ENCODE peak calls at places on chromosomes 7 and 10, in eight cellular contexts. B is neuronal stem cell; M is kidney tubule cell; Z is endothelial cell; G is activated T-cell treated with anti-CD3 and anti-CD28 coated beads, Interleukin-2, amount 50 U/mL, for 48 hours; X is cardiac muscle cell; A is renal cortical epithelial cell; T is T-helper 17 cell. H is an unnamed sample.
A peak's percentile ranks its signal among the peaks of the same experiment; 100 is the strongest.

GRCh38 chr7:50304158-50304910 is at the start of gene IKZF1:
- DNase-seq in B (no peak), M (peak; percentile 27), Z (peak; percentile 53), G (peak; percentile 82), X (peak; percentile 45), A (no peak), T (peak; percentile 40), H (peak; percentile 27)

GRCh38 chr7:1505731-1506550 is 1.8 kb upstream of the INTS1 start:
- DNase-seq in B (no peak), M (peak; percentile 20), Z (no peak), G (peak; percentile 48), X (no peak), A (peak; percentile 3), T (no peak), H (peak; percentile 29)

GRCh38 chr10:17236468-17236886 is 8.4 kb downstream of the VIM start:
- DNase-seq in B (no peak), M (no peak), Z (no peak), G (no peak), X (no peak), A (no peak), T (no peak), H (no peak)

GRCh38 chr7:151679073-151679708 is 159.5 kb upstream of the RHEB start:
- DNase-seq in B (no peak), M (no peak), Z (no peak), G (no peak), X (no peak), A (no peak), T (no peak), H (no peak)

GRCh38 chr10:25017247-25017590 is 807 bp downstream of the THNSL1 start:
- DNase-seq in B (no peak), M (no peak), Z (peak; percentile 11), G (no peak), X (peak; percentile 23), A (no peak), T (no peak), H (no peak)

GRCh38 chr10:129892571-129893045 is 71.5 kb downstream of the EBF3 start:
- DNase-seq in B (no peak), M (no peak), Z (no peak), G (no peak), X (no peak), A (no peak), T (no peak), H (peak; percentile 50)

GRCh38 chr10:110901954-110902819 is 16.8 kb downstream of the BBIP1 start:
- DNase-seq in B (no peak), M (peak; percentile 52), Z (no peak), G (peak; percentile 46), X (no peak), A (peak; percentile 90), T (no peak), H (no peak)

GRCh38 chr7:108650487-108650886 is 80.8 kb downstream of the DNAJB9 start:
- DNase-seq in B (no peak), M (no peak), Z (no peak), G (no peak), X (no peak), A (no peak), T (no peak), H (no peak)

GRCh38 chr7:1953199-1954190 is 279.2 kb downstream of the MAD1L1 start:
- DNase-seq in B (no peak), M (no peak), Z (no peak), G (no peak), X (no peak), A (no peak), T (no peak), H (no peak)

GRCh38 chr7:32108651-32109050 is 38.4 kb upstream of the PDE1C start:
- DNase-seq in B (no peak), M (no peak), Z (no peak), G (no peak), X (no peak), A (no peak), T (no peak), H (no peak)

GRCh38 chr7:47543056-47543455 is 38.9 kb downstream of the TNS3 start:
- DNase-seq in B (no peak), M (no peak), Z (no peak), G (no peak), X (no peak), A (no peak), T (no peak), H (no peak)

GRCh38 chr7:45661302-45661995 is 87.3 kb downstream of the ADCY1 start:
- DNase-seq in B (no peak), M (no peak), Z (no peak), G (no peak), X (no peak), A (no peak), T (no peak), H (no peak)

GRCh38 chr7:106372121-106372520 is 87.3 kb upstream of the NAMPT start:
- DNase-seq in B (no peak), M (peak; percentile 40), Z (no peak), G (no peak), X (no peak), A (peak; percentile 44), T (no peak), H (no peak)

GRCh38 chr7:149883452-149883861 is 9.7 kb downstream of the ATP6V0E2 start:
- DNase-seq in B (peak; percentile 49), M (peak; percentile 68), Z (peak; percentile 67), G (peak; percentile 67), X (peak; percentile 70), A (peak; percentile 26), T (no peak), H (peak; percentile 63)

GRCh38 chr7:44489955-44490350 is 505 bp downstream of the NUDCD3 start:
- DNase-seq in B (no peak), M (peak; percentile 48), Z (no peak), G (no peak), X (no peak), A (no peak), T (no peak), H (no peak)

GRCh38 chr7:130872756-130873448 is 138.9 kb upstream of the KLF14 start:
- DNase-seq in B (no peak), M (peak; percentile 34), Z (no peak), G (no peak), X (no peak), A (no peak), T (no peak), H (no peak)

GRCh38 chr10:23499317-23499716 is 60.4 kb downstream of the OTUD1 start:
- DNase-seq in B (no peak), M (no peak), Z (no peak), G (no peak), X (no peak), A (no peak), T (no peak), H (no peak)

GRCh38 chr10:58268454-58268945 is 462 bp upstream of the CISD1 start:
- DNase-seq in B (no peak), M (no peak), Z (no peak), G (no peak), X (no peak), A (no peak), T (no peak), H (no peak)

GRCh38 chr7:129609666-129610065 is 1.9 kb upstream of the NRF1 start:
- DNase-seq in B (no peak), M (peak; percentile 57), Z (no peak), G (no peak), X (no peak), A (peak; percentile 44), T (no peak), H (no peak)

GRCh38 chr10:19921300-19922140 is 105.3 kb downstream of the PLXDC2 start:
- DNase-seq in B (no peak), M (peak; percentile 71), Z (no peak), G (no peak), X (no peak), A (peak; percentile 86), T (no peak), H (no peak)

GRCh38 chr10:70255329-70256299 is 22.4 kb upstream of the PPA1 start:
- DNase-seq in B (no peak), M (peak; percentile 89), Z (no peak), G (peak; percentile 44), X (no peak), A (peak; percentile 89), T (no peak), H (peak; percentile 79)

GRCh38 chr10:133151528-133151927 is 8.5 kb upstream of the KNDC1 start:
- DNase-seq in B (no peak), M (peak; percentile 35), Z (no peak), G (no peak), X (no peak), A (peak; percentile 77), T (no peak), H (peak; percentile 28)

GRCh38 chr7:99601656-99602310 is 3.7 kb downstream of the TMEM225B start:
- DNase-seq in B (no peak), M (no peak), Z (no peak), G (peak; percentile 15), X (no peak), A (no peak), T (no peak), H (no peak)

GRCh38 chr7:151061241-151062110 is 2.1 kb downstream of the SLC4A2 start:
- DNase-seq in B (no peak), M (no peak), Z (no peak), G (no peak), X (no peak), A (no peak), T (no peak), H (no peak)

GRCh38 chr10:133368153-133368552 is 5.0 kb downstream of the ECHS1 start:
- DNase-seq in B (no peak), M (no peak), Z (no peak), G (no peak), X (no peak), A (no peak), T (no peak), H (no peak)

GRCh38 chr7:117682681-117683385 is 190.4 kb downstream of the CTTNBP2 start:
- DNase-seq in B (no peak), M (peak; percentile 60), Z (no peak), G (no peak), X (no peak), A (peak; percentile 99), T (no peak), H (no peak)

GRCh38 chr10:22022257-22023051 is 18.9 kb upstream of the DNAJC1 start:
- DNase-seq in B (no peak), M (no peak), Z (no peak), G (peak; percentile 54), X (peak; percentile 86), A (no peak), T (peak; percentile 39), H (no peak)

GRCh38 chr10:8738987-8739386 is 684.5 kb downstream of the GATA3 start:
- DNase-seq in B (no peak), M (no peak), Z (no peak), G (no peak), X (peak; percentile 44), A (no peak), T (no peak), H (no peak)

GRCh38 chr10:117216611-117217195 is 19.4 kb downstream of the KCNK18 start:
- DNase-seq in B (peak; percentile 76), M (peak; percentile 75), Z (peak; percentile 88), G (peak; percentile 82), X (peak; percentile 90), A (peak; percentile 21), T (peak; percentile 47), H (peak; percentile 95)

GRCh38 chr7:99379043-99379577 is 4.6 kb downstream of the ARPC1B start:
- DNase-seq in B (no peak), M (peak; percentile 82), Z (no peak), G (peak; percentile 69), X (no peak), A (peak; percentile 95), T (peak; percentile 65), H (no peak)

GRCh38 chr7:157854066-157854891 is 517.5 kb downstream of the DNAJB6 start:
- DNase-seq in B (no peak), M (no peak), Z (no peak), G (no peak), X (no peak), A (no peak), T (no peak), H (no peak)

GRCh38 chr10:133159611-133159949 is 439 bp upstream of the KNDC1 start:
- DNase-seq in B (no peak), M (no peak), Z (no peak), G (no peak), X (no peak), A (no peak), T (no peak), H (peak; percentile 57)

GRCh38 chr10:37860494-37861190 is 3.2 kb upstream of the ZNF248 start:
- DNase-seq in B (no peak), M (peak; percentile 83), Z (no peak), G (no peak), X (no peak), A (peak; percentile 93), T (no peak), H (no peak)

GRCh38 chr7:24778543-24779282 is 21.4 kb upstream of the GSDME start:
- DNase-seq in B (no peak), M (peak; percentile 40), Z (no peak), G (no peak), X (no peak), A (no peak), T (no peak), H (no peak)